ENCODE peak calls at places on chromosomes 6 and 20, in ten cellular contexts. One of them, this sample, is unnamed.

GRCh38 chr6:132259070-132259469 is 142.2 kb downstream of the MOXD1 start:
- DNase-seq in ascending aorta: no peak
- DNase-seq in A673: peak
- DNase-seq in mesothelial cell of epicardium: no peak
- DNase-seq in A549: peak
- DNase-seq in nephron progenitor cell: no peak
- DNase-seq in uterus: no peak
- DNase-seq in left lung: no peak
- DNase-seq in CD8-positive, alpha-beta T cell: no peak
- DNase-seq in esophagus squamous epithelium: no peak
- DNase-seq in this sample: no peak

GRCh38 chr6:12266571-12266970 is 23.6 kb upstream of the EDN1 start:
- DNase-seq in ascending aorta: no peak
- DNase-seq in A673: no peak
- DNase-seq in mesothelial cell of epicardium: no peak
- DNase-seq in A549: no peak
- DNase-seq in nephron progenitor cell: no peak
- DNase-seq in uterus: no peak
- DNase-seq in left lung: no peak
- DNase-seq in CD8-positive, alpha-beta T cell: no peak
- DNase-seq in esophagus squamous epithelium: no peak
- DNase-seq in this sample: no peak

GRCh38 chr6:18632670-18633410 is 245.7 kb downstream of the RNF144B start:
- DNase-seq in ascending aorta: no peak
- DNase-seq in A673: no peak
- DNase-seq in mesothelial cell of epicardium: no peak
- DNase-seq in A549: no peak
- DNase-seq in nephron progenitor cell: no peak
- DNase-seq in uterus: no peak
- DNase-seq in left lung: no peak
- DNase-seq in CD8-positive, alpha-beta T cell: no peak
- DNase-seq in esophagus squamous epithelium: no peak
- DNase-seq in this sample: no peak

GRCh38 chr6:23584134-23584763 is 541.8 kb upstream of the NRSN1 start:
- DNase-seq in ascending aorta: no peak
- DNase-seq in A673: no peak
- DNase-seq in mesothelial cell of epicardium: no peak
- DNase-seq in A549: no peak
- DNase-seq in nephron progenitor cell: peak
- DNase-seq in uterus: no peak
- DNase-seq in left lung: no peak
- DNase-seq in CD8-positive, alpha-beta T cell: no peak
- DNase-seq in esophagus squamous epithelium: no peak
- DNase-seq in this sample: no peak

GRCh38 chr6:15536201-15536955 is 126.5 kb downstream of the DTNBP1 start:
- DNase-seq in ascending aorta: no peak
- DNase-seq in A673: no peak
- DNase-seq in mesothelial cell of epicardium: no peak
- DNase-seq in A549: no peak
- DNase-seq in nephron progenitor cell: no peak
- DNase-seq in uterus: no peak
- DNase-seq in left lung: no peak
- DNase-seq in CD8-positive, alpha-beta T cell: no peak
- DNase-seq in esophagus squamous epithelium: no peak
- DNase-seq in this sample: no peak

GRCh38 chr6:153003294-153003645 is 761 bp upstream of the MTRF1L start:
- DNase-seq in ascending aorta: no peak
- DNase-seq in A673: no peak
- DNase-seq in mesothelial cell of epicardium: no peak
- DNase-seq in A549: no peak
- DNase-seq in nephron progenitor cell: no peak
- DNase-seq in uterus: no peak
- DNase-seq in left lung: no peak
- DNase-seq in CD8-positive, alpha-beta T cell: no peak
- DNase-seq in esophagus squamous epithelium: no peak
- DNase-seq in this sample: no peak

GRCh38 chr6:16278048-16278724 is 39.8 kb downstream of the GMPR start:
- DNase-seq in ascending aorta: no peak
- DNase-seq in A673: no peak
- DNase-seq in mesothelial cell of epicardium: no peak
- DNase-seq in A549: no peak
- DNase-seq in nephron progenitor cell: no peak
- DNase-seq in uterus: no peak
- DNase-seq in left lung: no peak
- DNase-seq in CD8-positive, alpha-beta T cell: no peak
- DNase-seq in esophagus squamous epithelium: no peak
- DNase-seq in this sample: no peak

GRCh38 chr6:136753624-136754023 is 38.7 kb downstream of the MAP3K5 start:
- DNase-seq in ascending aorta: no peak
- DNase-seq in A673: no peak
- DNase-seq in mesothelial cell of epicardium: no peak
- DNase-seq in A549: no peak
- DNase-seq in nephron progenitor cell: no peak
- DNase-seq in uterus: no peak
- DNase-seq in left lung: no peak
- DNase-seq in CD8-positive, alpha-beta T cell: peak
- DNase-seq in esophagus squamous epithelium: no peak
- DNase-seq in this sample: no peak

GRCh38 chr6:4180653-4181255 is 45.4 kb upstream of the ECI2 start:
- DNase-seq in ascending aorta: no peak
- DNase-seq in A673: peak
- DNase-seq in mesothelial cell of epicardium: no peak
- DNase-seq in A549: peak
- DNase-seq in nephron progenitor cell: no peak
- DNase-seq in uterus: no peak
- DNase-seq in left lung: no peak
- DNase-seq in CD8-positive, alpha-beta T cell: no peak
- DNase-seq in esophagus squamous epithelium: no peak
- DNase-seq in this sample: no peak

GRCh38 chr6:44678252-44678935 is 290.9 kb downstream of the CDC5L start:
- DNase-seq in ascending aorta: no peak
- DNase-seq in A673: no peak
- DNase-seq in mesothelial cell of epicardium: no peak
- DNase-seq in A549: no peak
- DNase-seq in nephron progenitor cell: no peak
- DNase-seq in uterus: no peak
- DNase-seq in left lung: no peak
- DNase-seq in CD8-positive, alpha-beta T cell: no peak
- DNase-seq in esophagus squamous epithelium: no peak
- DNase-seq in this sample: no peak
- TF ChIP-seq CTCF in ascending aorta: no peak
- TF ChIP-seq CTCF in A673: no peak
- TF ChIP-seq CTCF in mesothelial cell of epicardium: no peak
- TF ChIP-seq CTCF in A549: no peak
- TF ChIP-seq CTCF in nephron progenitor cell: no peak
- TF ChIP-seq CTCF in uterus: no peak
- TF ChIP-seq CTCF in left lung: no peak
- TF ChIP-seq CTCF in CD8-positive, alpha-beta T cell: no peak
- TF ChIP-seq CTCF in esophagus squamous epithelium: no peak
- TF ChIP-seq CTCF in this sample: no peak

GRCh38 chr6:145890422-145890821 is 73.7 kb downstream of the SHPRH start:
- DNase-seq in ascending aorta: no peak
- DNase-seq in A673: no peak
- DNase-seq in mesothelial cell of epicardium: no peak
- DNase-seq in A549: no peak
- DNase-seq in nephron progenitor cell: no peak
- DNase-seq in uterus: no peak
- DNase-seq in left lung: no peak
- DNase-seq in CD8-positive, alpha-beta T cell: no peak
- DNase-seq in esophagus squamous epithelium: no peak
- DNase-seq in this sample: no peak

GRCh38 chr6:145891126-145891525 is 73.0 kb downstream of the SHPRH start:
- DNase-seq in ascending aorta: no peak
- DNase-seq in A673: no peak
- DNase-seq in mesothelial cell of epicardium: no peak
- DNase-seq in A549: no peak
- DNase-seq in nephron progenitor cell: no peak
- DNase-seq in uterus: no peak
- DNase-seq in left lung: no peak
- DNase-seq in CD8-positive, alpha-beta T cell: no peak
- DNase-seq in esophagus squamous epithelium: no peak
- DNase-seq in this sample: no peak

GRCh38 chr6:145891565-145891964 is 72.6 kb downstream of the SHPRH start:
- DNase-seq in ascending aorta: no peak
- DNase-seq in A673: no peak
- DNase-seq in mesothelial cell of epicardium: no peak
- DNase-seq in A549: no peak
- DNase-seq in nephron progenitor cell: no peak
- DNase-seq in uterus: no peak
- DNase-seq in left lung: no peak
- DNase-seq in CD8-positive, alpha-beta T cell: no peak
- DNase-seq in esophagus squamous epithelium: no peak
- DNase-seq in this sample: no peak

GRCh38 chr6:145886228-145886956 is 71.8 kb upstream of the FBXO30 start:
- DNase-seq in ascending aorta: no peak
- DNase-seq in A673: no peak
- DNase-seq in mesothelial cell of epicardium: no peak
- DNase-seq in A549: no peak
- DNase-seq in nephron progenitor cell: no peak
- DNase-seq in uterus: no peak
- DNase-seq in left lung: no peak
- DNase-seq in CD8-positive, alpha-beta T cell: no peak
- DNase-seq in esophagus squamous epithelium: no peak
- DNase-seq in this sample: no peak

GRCh38 chr6:145887969-145888368 is 73.4 kb upstream of the FBXO30 start:
- DNase-seq in ascending aorta: no peak
- DNase-seq in A673: peak
- DNase-seq in mesothelial cell of epicardium: no peak
- DNase-seq in A549: peak
- DNase-seq in nephron progenitor cell: no peak
- DNase-seq in uterus: no peak
- DNase-seq in left lung: no peak
- DNase-seq in CD8-positive, alpha-beta T cell: no peak
- DNase-seq in esophagus squamous epithelium: no peak
- DNase-seq in this sample: no peak
- TF ChIP-seq CTCF in ascending aorta: no peak
- TF ChIP-seq CTCF in A673: peak
- TF ChIP-seq CTCF in mesothelial cell of epicardium: no peak
- TF ChIP-seq CTCF in A549: peak
- TF ChIP-seq CTCF in nephron progenitor cell: peak
- TF ChIP-seq CTCF in uterus: no peak
- TF ChIP-seq CTCF in left lung: peak
- TF ChIP-seq CTCF in CD8-positive, alpha-beta T cell: peak
- TF ChIP-seq CTCF in esophagus squamous epithelium: no peak
- TF ChIP-seq CTCF in this sample: peak

GRCh38 chr6:96394727-96395126 is 126.9 kb upstream of the UFL1 start:
- DNase-seq in ascending aorta: no peak
- DNase-seq in A673: no peak
- DNase-seq in mesothelial cell of epicardium: no peak
- DNase-seq in A549: peak
- DNase-seq in nephron progenitor cell: no peak
- DNase-seq in uterus: no peak
- DNase-seq in left lung: no peak
- DNase-seq in CD8-positive, alpha-beta T cell: no peak
- DNase-seq in esophagus squamous epithelium: no peak
- DNase-seq in this sample: no peak
- TF ChIP-seq CTCF in ascending aorta: no peak
- TF ChIP-seq CTCF in A673: peak
- TF ChIP-seq CTCF in mesothelial cell of epicardium: no peak
- TF ChIP-seq CTCF in A549: no peak
- TF ChIP-seq CTCF in nephron progenitor cell: peak
- TF ChIP-seq CTCF in uterus: no peak
- TF ChIP-seq CTCF in left lung: no peak
- TF ChIP-seq CTCF in CD8-positive, alpha-beta T cell: no peak
- TF ChIP-seq CTCF in esophagus squamous epithelium: no peak
- TF ChIP-seq CTCF in this sample: peak

GRCh38 chr20:22408521-22409402 is 175.6 kb downstream of the FOXA2 start:
- DNase-seq in ascending aorta: no peak
- DNase-seq in A673: no peak
- DNase-seq in mesothelial cell of epicardium: no peak
- DNase-seq in A549: no peak
- DNase-seq in nephron progenitor cell: no peak
- DNase-seq in uterus: no peak
- DNase-seq in left lung: no peak
- DNase-seq in CD8-positive, alpha-beta T cell: no peak
- DNase-seq in esophagus squamous epithelium: no peak
- DNase-seq in this sample: no peak

GRCh38 chr20:22403860-22404608 is 180.3 kb downstream of the FOXA2 start:
- DNase-seq in ascending aorta: no peak
- DNase-seq in A673: no peak
- DNase-seq in mesothelial cell of epicardium: no peak
- DNase-seq in A549: peak
- DNase-seq in nephron progenitor cell: no peak
- DNase-seq in uterus: no peak
- DNase-seq in left lung: peak
- DNase-seq in CD8-positive, alpha-beta T cell: no peak
- DNase-seq in esophagus squamous epithelium: no peak
- DNase-seq in this sample: no peak

GRCh38 chr20:22404609-22405170 is 179.7 kb downstream of the FOXA2 start:
- DNase-seq in ascending aorta: no peak
- DNase-seq in A673: no peak
- DNase-seq in mesothelial cell of epicardium: no peak
- DNase-seq in A549: peak
- DNase-seq in nephron progenitor cell: no peak
- DNase-seq in uterus: no peak
- DNase-seq in left lung: no peak
- DNase-seq in CD8-positive, alpha-beta T cell: no peak
- DNase-seq in esophagus squamous epithelium: no peak
- DNase-seq in this sample: no peak

GRCh38 chr20:22410556-22411130 is 173.7 kb downstream of the FOXA2 start:
- DNase-seq in ascending aorta: no peak
- DNase-seq in A673: no peak
- DNase-seq in mesothelial cell of epicardium: no peak
- DNase-seq in A549: no peak
- DNase-seq in nephron progenitor cell: no peak
- DNase-seq in uterus: no peak
- DNase-seq in left lung: no peak
- DNase-seq in CD8-positive, alpha-beta T cell: no peak
- DNase-seq in esophagus squamous epithelium: no peak
- DNase-seq in this sample: no peak

DNA sequence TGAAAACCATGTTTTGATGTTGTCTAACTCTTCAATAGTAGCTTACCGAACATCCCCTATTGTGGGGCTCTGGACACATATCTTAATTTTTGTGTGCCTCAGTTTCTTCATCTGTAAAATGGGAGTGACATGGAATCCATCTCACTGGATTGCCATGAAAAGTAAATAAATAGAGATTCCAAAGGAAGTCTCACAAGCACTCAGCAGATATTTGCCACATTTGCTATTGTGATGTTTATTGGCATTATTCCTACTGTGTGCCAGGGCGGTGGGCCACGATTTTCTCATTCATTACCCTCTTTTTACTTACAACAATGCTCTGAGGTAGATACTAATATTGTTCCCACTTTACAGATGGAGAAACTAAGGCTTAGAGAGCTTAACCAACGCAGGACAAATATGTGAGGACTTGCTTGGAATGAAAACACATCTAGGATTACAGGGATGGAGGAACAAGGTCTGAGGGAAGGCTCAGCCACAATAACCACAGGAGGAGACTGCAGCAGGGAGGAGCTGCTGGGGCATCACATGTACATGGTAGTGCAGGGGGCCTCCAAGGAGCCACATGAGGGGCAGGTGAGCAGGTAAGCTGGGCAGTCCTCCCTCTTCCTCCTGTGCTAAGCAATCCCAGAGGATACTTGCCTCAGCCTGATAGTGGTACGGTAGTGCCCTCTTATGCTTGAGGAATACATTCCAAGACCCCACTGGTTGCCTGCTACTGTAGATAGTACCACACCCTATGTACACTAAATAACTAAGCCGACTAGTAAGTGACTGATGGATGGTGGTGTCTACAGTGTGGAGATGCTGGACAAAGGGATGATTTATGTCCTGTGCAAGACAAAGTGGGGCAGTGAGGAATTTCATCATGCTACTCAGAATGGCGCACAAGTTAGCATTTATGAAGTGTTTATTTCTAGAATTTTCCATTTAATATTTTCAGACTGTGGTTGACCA is 176.9 kb downstream of the FOXA2 start:
- DNase-seq in ascending aorta: no peak
- DNase-seq in A673: no peak
- DNase-seq in mesothelial cell of epicardium: no peak
- DNase-seq in A549: peak
- DNase-seq in nephron progenitor cell: no peak
- DNase-seq in uterus: no peak
- DNase-seq in left lung: no peak
- DNase-seq in CD8-positive, alpha-beta T cell: no peak
- DNase-seq in esophagus squamous epithelium: no peak
- DNase-seq in this sample: no peak
- TF ChIP-seq CTCF in ascending aorta: no peak
- TF ChIP-seq CTCF in A673: no peak
- TF ChIP-seq CTCF in mesothelial cell of epicardium: no peak
- TF ChIP-seq CTCF in A549: no peak
- TF ChIP-seq CTCF in nephron progenitor cell: no peak
- TF ChIP-seq CTCF in uterus: no peak
- TF ChIP-seq CTCF in left lung: no peak
- TF ChIP-seq CTCF in CD8-positive, alpha-beta T cell: no peak
- TF ChIP-seq CTCF in esophagus squamous epithelium: no peak
- TF ChIP-seq CTCF in this sample: no peak

This sample was measured in type B pancreatic cell.